ENCODE peak calls at places on chromosomes 4 and X, in six cellular contexts. One of them, this sample, is unnamed.

GRCh38 chrX:93673056-93673868 is at the start of gene NAP1L3:
- DNase-seq in PC-3: peak; percentile 44
- DNase-seq in AG04450: peak; percentile 1
- DNase-seq in right atrium auricular region: peak; percentile 63
- DNase-seq in heart left ventricle: peak; percentile 69
- DNase-seq in hepatocyte: peak; percentile 89
- DNase-seq in this sample: peak; percentile 95

GRCh38 chr4:100819505-100819904 is 301.7 kb upstream of the EMCN start:
- DNase-seq in AG04450: no peak
- DNase-seq in right atrium auricular region: no peak
- DNase-seq in hepatocyte: no peak
- DNase-seq in heart left ventricle: no peak
- DNase-seq in PC-3: no peak
- DNase-seq in this sample: no peak

GRCh38 chr4:111883557-111883999 is 261.7 kb upstream of the FAM241A start:
- DNase-seq in AG04450: no peak
- DNase-seq in PC-3: no peak
- DNase-seq in right atrium auricular region: no peak
- DNase-seq in heart left ventricle: no peak
- DNase-seq in hepatocyte: no peak
- DNase-seq in this sample: peak; percentile 83

GRCh38 chr4:169337510-169337909 is 66.8 kb upstream of the SH3RF1 start:
- DNase-seq in right atrium auricular region: no peak
- DNase-seq in PC-3: peak; percentile 32
- DNase-seq in hepatocyte: no peak
- DNase-seq in heart left ventricle: no peak
- DNase-seq in AG04450: peak; percentile 86
- DNase-seq in this sample: no peak

GRCh38 chrX:116272881-116273280 is 102.3 kb downstream of the AGTR2 start:
- DNase-seq in hepatocyte: peak; percentile 4
- DNase-seq in right atrium auricular region: no peak
- DNase-seq in AG04450: no peak
- DNase-seq in PC-3: peak; percentile 51
- DNase-seq in heart left ventricle: no peak
- DNase-seq in this sample: no peak

GRCh38 chr4:88599298-88599697 is 7.0 kb downstream of the HERC3 start:
- DNase-seq in heart left ventricle: no peak
- DNase-seq in right atrium auricular region: no peak
- DNase-seq in AG04450: no peak
- DNase-seq in hepatocyte: no peak
- DNase-seq in PC-3: peak; percentile 76
- DNase-seq in this sample: no peak

GRCh38 chrX:17822351-17822750 is 38.7 kb downstream of the RAI2 start:
- DNase-seq in PC-3: no peak
- DNase-seq in hepatocyte: no peak
- DNase-seq in AG04450: no peak
- DNase-seq in heart left ventricle: no peak
- DNase-seq in right atrium auricular region: no peak
- DNase-seq in this sample: no peak

GRCh38 chr4:153223935-153224334 is 19.7 kb downstream of the TRIM2 start:
- DNase-seq in PC-3: peak; percentile 63
- DNase-seq in right atrium auricular region: no peak
- DNase-seq in heart left ventricle: no peak
- DNase-seq in hepatocyte: no peak
- DNase-seq in AG04450: no peak
- DNase-seq in this sample: peak; percentile 40

GRCh38 chr4:3371038-3371437 is 70.7 kb upstream of the HGFAC start:
- DNase-seq in AG04450: no peak
- DNase-seq in heart left ventricle: no peak
- DNase-seq in hepatocyte: peak; percentile 20
- DNase-seq in right atrium auricular region: peak; percentile 55
- DNase-seq in PC-3: no peak
- DNase-seq in this sample: peak; percentile 57

GRCh38 chr4:173505924-173506779 is 23.9 kb downstream of the HAND2 start:
- DNase-seq in right atrium auricular region: peak; percentile 83
- DNase-seq in hepatocyte: peak; percentile 61
- DNase-seq in heart left ventricle: peak; percentile 64
- DNase-seq in AG04450: no peak
- DNase-seq in PC-3: peak; percentile 56
- DNase-seq in this sample: peak; percentile 89

GRCh38 chr4:41177016-41177415 is 37.3 kb downstream of the APBB2 start:
- DNase-seq in PC-3: peak; percentile 61
- DNase-seq in heart left ventricle: no peak
- DNase-seq in AG04450: no peak
- DNase-seq in right atrium auricular region: no peak
- DNase-seq in hepatocyte: peak; percentile 45
- DNase-seq in this sample: no peak

GRCh38 chrX:148574247-148574973 is 74.0 kb downstream of the AFF2 start:
- DNase-seq in AG04450: no peak
- DNase-seq in PC-3: no peak
- DNase-seq in heart left ventricle: no peak
- DNase-seq in right atrium auricular region: no peak
- DNase-seq in hepatocyte: no peak
- DNase-seq in this sample: no peak

GRCh38 chrX:65522739-65523372 is 11.7 kb downstream of the LAS1L start:
- DNase-seq in PC-3: peak; percentile 41
- DNase-seq in heart left ventricle: no peak
- DNase-seq in AG04450: no peak
- DNase-seq in right atrium auricular region: no peak
- DNase-seq in hepatocyte: no peak
- DNase-seq in this sample: no peak

GRCh38 chr4:3354455-3354811 is 61.6 kb downstream of the RGS12 start:
- DNase-seq in heart left ventricle: no peak
- DNase-seq in PC-3: no peak
- DNase-seq in hepatocyte: no peak
- DNase-seq in right atrium auricular region: no peak
- DNase-seq in AG04450: no peak
- DNase-seq in this sample: no peak

GRCh38 chrX:153727108-153727931 is 2.7 kb downstream of the ABCD1 start:
- DNase-seq in heart left ventricle: peak; percentile 58
- DNase-seq in right atrium auricular region: no peak
- DNase-seq in hepatocyte: no peak
- DNase-seq in PC-3: peak; percentile 50
- DNase-seq in AG04450: no peak
- DNase-seq in this sample: peak; percentile 24

GRCh38 chrX:8237718-8238117 is 66.7 kb upstream of the VCX2 start:
- DNase-seq in heart left ventricle: no peak
- DNase-seq in AG04450: no peak
- DNase-seq in PC-3: peak; percentile 6
- DNase-seq in hepatocyte: no peak
- DNase-seq in right atrium auricular region: no peak
- DNase-seq in this sample: peak; percentile 42

GRCh38 chr4:38150766-38151165 is 190.6 kb downstream of the PTTG2 start:
- DNase-seq in heart left ventricle: no peak
- DNase-seq in AG04450: no peak
- DNase-seq in hepatocyte: no peak
- DNase-seq in right atrium auricular region: no peak
- DNase-seq in PC-3: no peak
- DNase-seq in this sample: no peak

GRCh38 chr4:8185280-8185679 is 13.8 kb upstream of the SH3TC1 start:
- DNase-seq in right atrium auricular region: no peak
- DNase-seq in hepatocyte: no peak
- DNase-seq in AG04450: no peak
- DNase-seq in PC-3: peak; percentile 72
- DNase-seq in heart left ventricle: no peak
- DNase-seq in this sample: no peak

GRCh38 chr4:34619531-34620109 is 1624.7 kb downstream of the ARAP2 start:
- DNase-seq in hepatocyte: peak; percentile 5
- DNase-seq in right atrium auricular region: no peak
- DNase-seq in heart left ventricle: no peak
- DNase-seq in AG04450: no peak
- DNase-seq in PC-3: peak; percentile 37
- DNase-seq in this sample: peak; percentile 10

DNA sequence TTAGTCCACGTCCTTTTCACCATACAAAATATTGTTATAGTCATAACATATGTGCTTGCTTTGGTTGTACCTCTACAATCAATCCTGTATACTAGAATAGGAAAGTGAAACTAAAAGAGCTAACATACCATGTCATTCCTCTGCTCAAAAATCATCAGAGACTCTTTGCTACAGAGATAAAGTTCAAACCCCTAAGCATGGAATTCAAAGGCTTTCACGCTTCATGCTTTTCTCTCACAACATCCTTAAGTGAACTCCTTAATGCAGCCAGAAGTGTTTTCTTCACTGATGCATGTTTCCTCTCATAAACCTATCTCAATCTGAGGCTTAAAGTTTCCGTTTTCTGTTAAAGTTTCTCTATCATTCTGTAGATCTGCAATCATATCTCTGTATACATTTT is 744.6 kb upstream of the IGFBP7 start:
- DNase-seq in right atrium auricular region: no peak
- DNase-seq in heart left ventricle: no peak
- DNase-seq in hepatocyte: no peak
- DNase-seq in PC-3: no peak
- DNase-seq in AG04450: no peak
- DNase-seq in this sample: no peak
- H3K27ac ChIP-seq in right atrium auricular region: no peak overlapping the region
- H3K27ac ChIP-seq in heart left ventricle: no peak overlapping the region
- H3K27ac ChIP-seq in hepatocyte: no peak overlapping the region
- H3K27ac ChIP-seq in PC-3: no peak overlapping the region
- H3K27ac ChIP-seq in AG04450: no peak overlapping the region
- H3K27ac ChIP-seq in this sample: no peak overlapping the region

DNA sequence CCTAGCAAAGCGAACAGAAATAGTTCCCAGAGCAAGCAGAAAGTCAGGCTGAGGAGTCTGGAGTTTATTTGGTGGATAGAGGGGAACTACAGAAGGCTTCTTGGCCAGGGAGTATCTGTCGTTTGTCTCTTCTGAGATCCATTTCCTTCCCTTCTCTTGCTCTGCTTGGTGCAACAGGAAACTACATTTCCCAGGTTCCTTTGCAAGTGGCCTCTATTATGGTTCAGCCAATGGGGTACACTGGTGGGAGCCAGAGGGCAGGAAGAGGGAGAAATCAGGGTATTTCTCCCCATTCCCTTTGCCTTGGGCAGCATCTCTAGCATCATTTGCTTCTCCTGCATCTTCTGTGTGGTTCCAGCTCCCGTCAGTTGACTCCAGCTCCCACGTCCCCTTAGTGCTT is 142.1 kb downstream of the BCOR start:
- DNase-seq in heart left ventricle: no peak
- DNase-seq in AG04450: no peak
- DNase-seq in hepatocyte: no peak
- DNase-seq in right atrium auricular region: no peak
- DNase-seq in PC-3: no peak
- DNase-seq in this sample: peak; percentile 53
- H3K27ac ChIP-seq in heart left ventricle: no peak overlapping the region
- H3K27ac ChIP-seq in AG04450: no peak overlapping the region
- H3K27ac ChIP-seq in hepatocyte: no peak overlapping the region
- H3K27ac ChIP-seq in right atrium auricular region: no peak overlapping the region
- H3K27ac ChIP-seq in PC-3: no peak overlapping the region
- H3K27ac ChIP-seq in this sample: no peak overlapping the region

DNA sequence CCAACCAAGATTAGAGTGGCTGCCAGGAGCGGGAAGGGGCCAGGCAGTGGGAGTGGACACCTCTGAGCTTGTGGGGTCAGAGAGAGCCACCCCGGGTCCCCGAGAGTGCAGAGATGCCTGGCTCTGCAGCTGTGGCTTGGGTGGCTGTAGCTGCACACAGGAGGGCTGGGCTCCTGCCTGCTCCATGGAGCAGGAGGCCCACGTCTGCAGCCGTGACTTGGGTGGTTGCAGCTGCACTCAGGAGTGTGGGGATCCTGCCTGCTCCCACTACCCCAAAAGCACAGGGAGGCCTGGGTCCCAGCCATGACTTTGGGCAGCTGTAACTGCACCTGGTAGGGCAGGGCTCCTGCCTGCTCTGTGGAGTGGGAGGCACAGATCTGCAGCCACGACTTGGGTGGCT is 28.7 kb upstream of the DIPK2B start:
- DNase-seq in right atrium auricular region: no peak
- DNase-seq in hepatocyte: no peak
- DNase-seq in AG04450: no peak
- DNase-seq in PC-3: no peak
- DNase-seq in heart left ventricle: no peak
- DNase-seq in this sample: no peak
- H3K27ac ChIP-seq in right atrium auricular region: no peak overlapping the region
- H3K27ac ChIP-seq in hepatocyte: no peak overlapping the region
- H3K27ac ChIP-seq in AG04450: no peak overlapping the region
- H3K27ac ChIP-seq in PC-3: no peak overlapping the region
- H3K27ac ChIP-seq in heart left ventricle: no peak overlapping the region
- H3K27ac ChIP-seq in this sample: no peak overlapping the region

DNA sequence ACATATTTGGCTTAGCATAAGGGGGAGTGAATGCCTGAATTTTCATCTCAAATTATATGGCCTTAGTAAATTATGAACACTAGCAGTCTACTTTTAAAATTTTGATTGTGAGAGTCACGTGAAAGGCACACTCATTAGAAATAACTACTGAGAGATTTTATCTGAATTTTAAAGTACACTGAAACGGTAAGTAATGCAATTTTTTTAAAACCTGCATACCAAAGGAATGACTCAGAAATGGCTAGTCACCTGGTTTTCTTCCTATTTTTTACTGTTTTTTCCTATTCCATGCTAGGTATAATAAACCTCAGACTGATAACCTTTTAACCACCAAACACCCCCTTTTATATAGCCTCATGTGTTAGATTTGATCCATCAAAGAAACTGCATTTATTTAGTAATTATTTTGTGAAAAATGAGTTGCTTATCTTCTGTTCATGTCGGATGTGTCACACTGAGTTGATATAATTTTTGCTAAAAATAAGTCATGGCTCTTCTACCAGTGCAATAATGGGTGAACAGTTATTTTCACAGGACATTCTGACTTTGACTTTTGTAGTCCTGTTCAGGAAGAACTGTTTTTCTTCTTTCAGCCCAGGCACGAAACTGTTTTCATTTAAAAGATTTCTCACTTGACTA is 40.4 kb downstream of the CPEB2 start:
- DNase-seq in heart left ventricle: no peak
- DNase-seq in AG04450: no peak
- DNase-seq in hepatocyte: peak; percentile 11
- DNase-seq in PC-3: peak; percentile 66
- DNase-seq in right atrium auricular region: no peak
- DNase-seq in this sample: peak; percentile 50
- H3K27ac ChIP-seq in heart left ventricle: peak overlapping the region; percentile 6
- H3K27ac ChIP-seq in AG04450: no peak overlapping the region
- H3K27ac ChIP-seq in hepatocyte: peak overlapping the region; percentile 51
- H3K27ac ChIP-seq in PC-3: no peak overlapping the region
- H3K27ac ChIP-seq in right atrium auricular region: no peak overlapping the region
- H3K27ac ChIP-seq in this sample: no peak overlapping the region

GRCh38 chrX:123968383-123969050 is 7.0 kb downstream of the STAG2 start:
- DNase-seq in right atrium auricular region: no peak
- DNase-seq in AG04450: no peak
- DNase-seq in hepatocyte: no peak
- DNase-seq in heart left ventricle: no peak
- DNase-seq in PC-3: no peak
- DNase-seq in this sample: peak; percentile 43
- H3K27ac ChIP-seq in right atrium auricular region: no peak overlapping the region
- H3K27ac ChIP-seq in AG04450: no peak overlapping the region
- H3K27ac ChIP-seq in hepatocyte: no peak overlapping the region
- H3K27ac ChIP-seq in heart left ventricle: no peak overlapping the region
- H3K27ac ChIP-seq in PC-3: no peak overlapping the region
- H3K27ac ChIP-seq in this sample: no peak overlapping the region

GRCh38 chr4:125322363-125322730 is 7.6 kb downstream of the FAT4 start:
- DNase-seq in heart left ventricle: no peak
- DNase-seq in PC-3: peak; percentile 19
- DNase-seq in AG04450: no peak
- DNase-seq in right atrium auricular region: no peak
- DNase-seq in hepatocyte: no peak
- DNase-seq in this sample: no peak
- H3K27ac ChIP-seq in heart left ventricle: peak overlapping the region; percentile 58
- H3K27ac ChIP-seq in PC-3: peak overlapping the region; percentile 9
- H3K27ac ChIP-seq in AG04450: no peak overlapping the region
- H3K27ac ChIP-seq in right atrium auricular region: peak overlapping the region; percentile 53
- H3K27ac ChIP-seq in hepatocyte: peak overlapping the region; percentile 49
- H3K27ac ChIP-seq in this sample: no peak overlapping the region

This sample was measured in mesendoderm.